ENCODE peak calls at places on chromosomes 3 and 15, in ten cellular contexts. X is PC-9, Y is mammary epithelial cell, P is MM.1S, U is HCT116, R is DND-41, T is hepatocyte, N is fibroblast of lung, Q is neural progenitor cell, D is GM23248. A is an unnamed sample. For H3K27me3, the result is how much of the 10 kb centered on the place peaks cover.

GRCh38 chr15:66240240-66240842 is 13.2 kb downstream of the MEGF11 start:
- DNase-seq in N (no peak), Q (no peak), U (no peak), Y (no peak), P (no peak), X (no peak), T (no peak), R (no peak), D (no peak), A (no peak)

GRCh38 chr3:11826628-11827265 is 19.9 kb downstream of the TAMM41 start:
- DNase-seq in Q (no peak), X (no peak), U (no peak), T (no peak), Y (no peak), R (no peak), D (peak), N (peak), P (no peak), A (no peak)

GRCh38 chr15:54605556-54605955 is 591.2 kb downstream of the RSL24D1 start:
- DNase-seq in T (no peak), D (no peak), Y (no peak), X (no peak), Q (no peak), R (no peak), N (no peak), U (no peak), P (no peak), A (no peak)

GRCh38 chr3:25259871-25260270 is 168.2 kb upstream of the RARB start:
- DNase-seq in N (peak), Q (peak), U (no peak), D (no peak), T (peak), X (no peak), Y (no peak), R (no peak), P (no peak), A (no peak)

GRCh38 chr3:134017490-134017889 is 12.2 kb downstream of the SLCO2A1 start:
- DNase-seq in T (no peak), Q (no peak), R (no peak), Y (no peak), N (no peak), X (no peak), P (no peak), D (no peak), U (no peak), A (no peak)

GRCh38 chr3:128091586-128091985 is 32.0 kb downstream of the RUVBL1 start:
- DNase-seq in U (no peak), P (no peak), Y (no peak), R (no peak), X (no peak), N (no peak), Q (no peak), T (no peak), D (peak), A (no peak)

GRCh38 chr3:154122096-154122911 is 1.1 kb downstream of the ARHGEF26 start:
- DNase-seq in Q (peak), P (peak), Y (no peak), D (peak), U (no peak), T (peak), N (no peak), X (no peak), R (no peak), A (peak)

GRCh38 chr15:79073336-79073735 is 17.2 kb downstream of the RASGRF1 start:
- DNase-seq in N (no peak), X (no peak), R (no peak), T (no peak), D (no peak), P (no peak), Y (no peak), Q (no peak), U (no peak), A (no peak)

GRCh38 chr3:170078620-170079281 is 41.0 kb downstream of the GPR160 start:
- DNase-seq in T (no peak), Y (no peak), D (no peak), R (no peak), P (no peak), Q (peak), U (peak), X (no peak), N (no peak), A (peak)

GRCh38 chr3:195895078-195895899 is 13.1 kb downstream of the TNK2 start:
- DNase-seq in D (peak), Q (peak), Y (peak), R (peak), X (no peak), T (peak), U (peak), P (peak), N (no peak), A (peak)

GRCh38 chr3:177402533-177402932 is 205.3 kb upstream of the TBL1XR1 start:
- DNase-seq in X (no peak), P (no peak), Y (no peak), U (no peak), Q (no peak), T (no peak), D (no peak), N (no peak), R (no peak), A (no peak)

GRCh38 chr3:177396707-177397106 is 199.4 kb upstream of the TBL1XR1 start:
- DNase-seq in D (no peak), Y (no peak), P (no peak), R (no peak), T (no peak), U (no peak), X (no peak), Q (no peak), N (no peak), A (no peak)

GRCh38 chr3:177401375-177401774 is 204.1 kb upstream of the TBL1XR1 start:
- DNase-seq in P (no peak), R (no peak), T (no peak), X (peak), D (no peak), Q (no peak), N (no peak), Y (no peak), U (no peak), A (no peak)
- H3K27ac ChIP-seq in P (no peak), R (no peak), T (no peak), X (no peak), D (no peak), Q (no peak), N (no peak), Y (no peak), U (no peak), A (no peak)

GRCh38 chr3:50508821-50509220 is 5.4 kb upstream of the CACNA2D2 start:
- DNase-seq in Y (no peak), P (no peak), T (no peak), Q (no peak), N (no peak), U (no peak), D (no peak), X (no peak), R (no peak), A (no peak)
- H3K27me3 ChIP-seq in Y (under half), P (half or more), T (under half), Q (under half), N (under half), U (under half), D (under half), X (half or more), R (half or more), A (under half)

DNA sequence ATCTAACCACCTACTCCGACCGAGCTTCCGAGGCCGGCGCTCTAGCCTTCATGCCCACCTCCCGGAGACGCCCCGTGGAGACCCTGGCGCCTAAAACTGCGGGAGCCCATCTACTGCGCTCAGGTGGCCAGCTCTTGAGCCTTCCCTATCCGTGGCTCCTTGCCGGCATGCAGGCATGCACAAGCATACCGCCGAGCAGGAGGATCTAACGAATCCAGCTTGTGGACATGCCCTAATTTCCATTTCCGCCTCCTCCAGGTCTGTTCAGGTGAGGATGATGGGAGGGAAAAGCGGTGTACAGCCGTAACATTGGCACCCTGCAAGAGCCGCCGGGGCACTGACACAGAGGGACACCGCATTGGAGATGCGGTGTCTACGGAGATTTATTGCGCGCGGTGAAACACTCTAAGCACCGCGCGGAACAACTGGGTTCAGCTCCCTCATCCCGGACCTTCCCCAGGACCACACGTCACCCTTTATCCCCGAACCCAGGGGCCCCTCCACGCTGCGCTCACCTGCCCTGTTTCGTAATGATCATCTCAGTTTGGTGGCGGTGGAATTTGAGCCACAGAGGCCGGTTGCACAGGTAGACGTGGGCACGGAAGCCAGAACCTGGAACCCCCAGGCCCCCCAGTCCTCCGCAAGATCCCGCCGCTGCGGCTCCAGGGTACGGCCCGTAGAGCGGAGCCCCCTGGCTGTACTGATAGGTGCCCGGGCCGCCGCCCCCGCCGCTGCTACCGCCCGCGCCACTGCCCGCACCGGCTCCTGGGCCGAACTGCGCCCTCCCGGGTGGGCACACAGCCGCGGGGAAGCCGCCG is 1.0 kb downstream of the EOMES start:
- DNase-seq in X (no peak), U (peak), Q (peak), N (no peak), Y (peak), D (peak), P (no peak), T (no peak), R (no peak), A (no peak)
- TF ChIP-seq EZH2 in X (no peak), U (no peak), Q (peak), N (peak), Y (no peak), D (no peak), P (no peak), T (no peak), R (no peak), A (no peak)

DNA sequence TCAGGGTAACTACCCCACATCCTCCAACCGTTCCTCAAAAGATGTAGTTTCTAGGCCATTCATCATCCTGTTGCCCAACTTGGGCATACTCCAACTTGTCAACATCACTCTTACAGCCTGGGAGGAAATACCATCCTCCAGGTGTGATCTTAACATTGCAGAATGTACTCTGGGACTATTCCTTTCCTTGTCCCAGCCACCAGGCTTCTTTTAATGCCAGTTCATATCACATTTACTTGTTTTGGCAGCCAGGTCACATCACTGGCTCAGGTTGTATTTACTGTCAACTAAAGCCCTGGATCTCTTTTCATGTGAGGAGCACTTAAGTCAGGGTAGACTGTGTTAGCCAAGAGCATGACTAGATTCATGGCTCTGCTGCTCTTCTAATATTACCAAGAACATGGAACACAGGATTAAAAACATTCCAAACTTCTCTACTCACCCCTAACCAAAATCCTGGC is 4.0 kb upstream of the DENND6A start:
- DNase-seq in D (peak), T (no peak), P (no peak), Y (peak), U (no peak), N (peak), R (no peak), X (peak), Q (no peak), A (no peak)
- H3K27ac ChIP-seq in D (no peak), T (no peak), P (no peak), Y (peak), U (no peak), N (no peak), R (no peak), X (peak), Q (no peak), A (no peak)

DNA sequence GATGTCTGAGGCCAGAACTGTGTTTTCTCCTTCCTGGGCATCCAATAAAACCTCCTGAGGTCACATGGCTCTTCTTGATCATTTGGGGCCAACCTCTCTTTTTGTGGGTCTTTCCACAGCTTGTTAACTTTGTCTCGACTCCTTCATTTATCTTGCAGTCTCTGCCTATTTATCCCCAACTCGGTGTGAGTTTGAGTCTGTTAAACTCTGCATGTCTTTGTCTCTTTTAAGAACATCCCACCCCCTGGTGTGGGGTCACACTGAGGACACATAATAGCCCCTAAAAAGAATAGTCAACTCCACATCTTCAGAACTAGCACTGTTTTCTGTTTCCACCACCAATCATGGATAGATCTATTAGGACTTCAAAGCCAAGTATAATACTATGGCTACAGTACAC is 187.2 kb downstream of the TLE3 start:
- DNase-seq in P (no peak), D (no peak), N (no peak), T (no peak), Y (no peak), Q (peak), U (no peak), X (no peak), R (no peak), A (no peak)
- H3K27me3 ChIP-seq in P (under half), D (under half), N (under half), T (under half), Y (under half), Q (under half), U (under half), X (under half), R (under half), A (under half)

DNA sequence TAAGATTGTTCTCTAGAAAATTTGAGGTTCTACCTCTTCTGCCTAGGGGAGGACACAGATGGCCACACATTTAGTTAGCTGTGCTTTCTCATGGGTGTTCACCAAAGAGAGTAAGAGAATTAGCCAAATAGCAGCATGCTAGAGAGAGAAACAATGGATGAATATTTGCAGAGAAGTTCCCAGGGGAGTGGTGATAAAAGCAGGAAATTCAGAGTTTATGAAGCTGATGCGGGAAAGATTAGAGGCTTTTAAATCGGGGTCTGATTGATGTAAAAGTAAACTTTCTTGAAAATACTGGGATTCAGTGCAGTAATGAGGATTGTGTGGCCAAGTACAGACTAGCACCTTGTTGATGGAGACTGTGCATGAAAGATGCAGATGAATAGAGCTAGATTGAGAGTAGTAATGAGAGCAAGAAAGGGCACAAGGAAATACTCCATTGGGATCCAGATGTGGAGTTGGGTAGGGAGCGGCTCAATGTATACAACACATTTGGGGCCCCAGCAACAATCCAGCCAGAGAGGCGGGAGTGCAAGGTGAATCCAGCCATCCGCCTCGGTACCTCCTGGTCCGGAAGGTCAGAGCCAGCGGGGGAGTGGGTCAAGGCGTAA is 8.8 kb downstream of the ISL2 start:
- DNase-seq in Q (no peak), U (no peak), X (no peak), R (no peak), D (no peak), P (no peak), Y (no peak), N (no peak), T (no peak), A (no peak)
- TF ChIP-seq EZH2 in Q (peak), U (no peak), X (no peak), R (no peak), D (no peak), P (no peak), Y (peak), N (no peak), T (no peak), A (peak)

GRCh38 chr15:64462492-64462891 is 2.1 kb downstream of the ZNF609 start:
- DNase-seq in X (no peak), Q (no peak), N (no peak), U (no peak), R (no peak), D (no peak), P (no peak), T (no peak), Y (no peak), A (no peak)
- H3K27ac ChIP-seq in X (no peak), Q (peak), N (no peak), U (no peak), R (peak), D (peak), P (no peak), T (peak), Y (no peak), A (no peak)

GRCh38 chr3:181729071-181729915 is 17.6 kb downstream of the SOX2 start:
- DNase-seq in T (no peak), P (no peak), X (peak), R (no peak), Y (no peak), U (no peak), Q (peak), D (no peak), N (peak), A (no peak)

GRCh38 chr3:181728470-181728869 is 16.7 kb downstream of the SOX2 start:
- DNase-seq in Q (no peak), R (no peak), T (no peak), N (no peak), U (no peak), X (peak), P (no peak), D (no peak), Y (no peak), A (no peak)

GRCh38 chr3:181725830-181726229 is 14.1 kb downstream of the SOX2 start:
- DNase-seq in P (no peak), D (no peak), Y (no peak), N (no peak), T (no peak), Q (peak), U (no peak), X (no peak), R (no peak), A (no peak)

GRCh38 chr3:181726351-181727121 is 14.8 kb downstream of the SOX2 start:
- DNase-seq in X (no peak), Y (no peak), N (peak), R (no peak), D (no peak), T (peak), U (no peak), P (peak), Q (peak), A (no peak)

GRCh38 chr3:181727122-181728036 is 15.7 kb downstream of the SOX2 start:
- DNase-seq in T (no peak), Y (no peak), N (peak), Q (peak), U (no peak), P (peak), D (no peak), X (no peak), R (no peak), A (no peak)
- H3K27me3 ChIP-seq in T (half or more), Y (half or more), N (under half), Q (under half), U (under half), P (under half), D (half or more), X (under half), R (under half), A (under half)

GRCh38 chr3:27713435-27713880 is 8.7 kb downstream of the EOMES start:
- DNase-seq in X (no peak), Y (no peak), Q (no peak), R (no peak), P (no peak), D (peak), U (no peak), T (no peak), N (no peak), A (no peak)
- TF ChIP-seq EZH2 in X (no peak), Y (no peak), Q (peak), R (no peak), P (no peak), D (no peak), U (no peak), T (no peak), N (peak), A (peak)